ENCODE peak calls at places on chromosome 21, in five cellular contexts. M is fibroblast of lung; V is A549; R is CD8-positive, alpha-beta memory T cell; O is heart left ventricle. L is an unnamed sample.

GRCh38 chr21:18204931-18205330 is 39.7 kb upstream of the CHODL start:
- DNase-seq in M (no peak), O (no peak), V (no peak), R (no peak), L (no peak)

GRCh38 chr21:37525810-37526209 is 159.2 kb downstream of the DYRK1A start:
- DNase-seq in R (no peak), V (no peak), O (no peak), M (no peak), L (no peak)

GRCh38 chr21:14737922-14738321 is 191.8 kb upstream of the SAMSN1 start:
- DNase-seq in V (peak; percentile 1), O (no peak), M (peak; percentile 19), R (peak; percentile 64), L (no peak)

GRCh38 chr21:18249542-18250152 is 5.0 kb downstream of the CHODL start:
- DNase-seq in M (no peak), O (no peak), R (no peak), V (no peak), L (no peak)

GRCh38 chr21:29529139-29529538 is 230.4 kb downstream of the BACH1 start:
- DNase-seq in R (no peak), M (no peak), V (no peak), O (no peak), L (no peak)

GRCh38 chr21:21003701-21004100 is 5.5 kb downstream of the NCAM2 start:
- DNase-seq in R (no peak), O (no peak), V (no peak), M (peak; percentile 60), L (peak; percentile 41)

GRCh38 chr21:29376556-29376955 is 77.8 kb downstream of the BACH1 start:
- DNase-seq in R (peak; percentile 72), V (peak; percentile 8), O (peak; percentile 53), M (peak; percentile 29), L (peak; percentile 50)

GRCh38 chr21:33434770-33435360 is 31.7 kb downstream of the IFNGR2 start:
- DNase-seq in R (no peak), O (no peak), V (peak; percentile 30), M (peak; percentile 96), L (no peak)

GRCh38 chr21:27422435-27422834 is 455.5 kb upstream of the ADAMTS5 start:
- DNase-seq in M (no peak), V (no peak), O (no peak), R (no peak), L (no peak)

GRCh38 chr21:21622460-21623234 is 624.4 kb downstream of the NCAM2 start:
- DNase-seq in R (no peak), V (no peak), M (no peak), O (no peak), L (no peak)

GRCh38 chr21:37119421-37120218 is 46.6 kb downstream of the TTC3 start:
- DNase-seq in M (no peak), O (no peak), R (no peak), V (no peak), L (peak; percentile 33)

GRCh38 chr21:36706951-36707762 is 8.2 kb downstream of the SIM2 start:
- DNase-seq in M (peak; percentile 34), V (no peak), O (no peak), R (no peak), L (no peak)

GRCh38 chr21:31335957-31336738 is 7.9 kb downstream of the TIAM1 start:
- DNase-seq in M (peak; percentile 86), R (no peak), V (peak; percentile 8), O (no peak), L (no peak)

GRCh38 chr21:31337991-31338891 is 5.8 kb downstream of the TIAM1 start:
- DNase-seq in R (no peak), V (no peak), O (no peak), M (no peak), L (no peak)

GRCh38 chr21:31334648-31335121 is 9.4 kb downstream of the TIAM1 start:
- DNase-seq in V (no peak), R (no peak), M (no peak), O (no peak), L (no peak)

GRCh38 chr21:31337086-31337485 is 7.0 kb downstream of the TIAM1 start:
- DNase-seq in O (no peak), M (no peak), V (no peak), R (no peak), L (no peak)

GRCh38 chr21:31336739-31337040 is 7.4 kb downstream of the TIAM1 start:
- DNase-seq in R (no peak), M (no peak), O (no peak), V (no peak), L (no peak)
- H3K27ac ChIP-seq in R (no peak overlapping the region), M (no peak overlapping the region), O (no peak overlapping the region), V (no peak overlapping the region), L (no peak overlapping the region)

GRCh38 chr21:43024737-43025136 is 50.4 kb downstream of the PKNOX1 start:
- DNase-seq in M (no peak), O (no peak), R (no peak), V (no peak), L (no peak)
- H3K27ac ChIP-seq in M (no peak overlapping the region), O (no peak overlapping the region), R (no peak overlapping the region), V (no peak overlapping the region), L (no peak overlapping the region)

GRCh38 chr21:44919111-44919912 is 1.4 kb downstream of the ITGB2 start:
- DNase-seq in O (no peak), M (no peak), R (no peak), V (no peak), L (no peak)

GRCh38 chr21:44918107-44918470 is 2.6 kb downstream of the ITGB2 start:
- DNase-seq in R (no peak), O (no peak), V (no peak), M (no peak), L (no peak)

GRCh38 chr21:44917446-44918106 is 3.1 kb downstream of the ITGB2 start:
- DNase-seq in V (no peak), O (no peak), R (no peak), M (no peak), L (no peak)

GRCh38 chr21:44918581-44919033 is 2.1 kb downstream of the ITGB2 start:
- DNase-seq in M (no peak), V (no peak), R (no peak), O (no peak), L (no peak)

GRCh38 chr21:44916965-44917364 is 3.7 kb downstream of the ITGB2 start:
- DNase-seq in M (no peak), R (no peak), V (no peak), O (no peak), L (no peak)
- H3K27ac ChIP-seq in M (no peak overlapping the region), R (no peak overlapping the region), V (peak overlapping the region; percentile 68), O (no peak overlapping the region), L (no peak overlapping the region)

DNA sequence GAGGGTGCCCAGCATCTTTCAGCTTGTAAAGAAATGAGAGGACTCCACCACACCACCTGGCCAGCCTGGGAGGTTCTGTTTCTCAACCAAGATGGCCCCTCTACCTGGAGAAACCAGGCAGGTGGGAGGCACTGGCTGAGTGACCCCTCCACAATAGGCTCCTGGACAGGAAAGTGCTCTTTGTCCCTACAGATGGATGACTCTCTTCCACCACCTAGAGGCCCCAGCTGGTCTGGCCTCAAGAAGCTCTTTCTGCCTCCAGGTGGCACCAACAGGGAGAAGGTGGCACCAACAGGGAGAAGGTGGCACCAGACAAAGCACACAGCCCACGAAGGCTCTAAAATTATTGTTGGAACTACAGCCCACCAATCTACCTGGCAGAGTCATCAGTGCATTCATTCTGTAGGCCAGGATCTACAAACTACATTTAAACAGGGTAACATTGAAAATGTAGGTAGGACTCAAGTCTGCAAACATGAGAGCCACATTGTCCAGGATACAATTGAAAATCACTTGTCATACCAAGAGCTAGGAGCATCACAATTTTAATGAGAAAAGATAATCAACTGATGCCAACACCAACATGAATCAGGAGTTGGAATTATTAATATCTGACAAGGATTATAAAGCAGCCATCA is 14.4 kb downstream of the TMPRSS3 start:
- DNase-seq in O (no peak), M (peak; percentile 43), R (peak; percentile 75), V (peak; percentile 26), L (peak; percentile 25)
- H3K27ac ChIP-seq in O (no peak overlapping the region), M (no peak overlapping the region), R (no peak overlapping the region), V (no peak overlapping the region), L (no peak overlapping the region)

GRCh38 chr21:39193380-39193779 is 10.1 kb upstream of the PSMG1 start:
- DNase-seq in R (no peak), M (no peak), V (no peak), O (no peak), L (no peak)
- H3K27ac ChIP-seq in R (no peak overlapping the region), M (no peak overlapping the region), V (no peak overlapping the region), O (no peak overlapping the region), L (no peak overlapping the region)

GRCh38 chr21:45358261-45358670 is 46.7 kb upstream of the COL18A1 start:
- DNase-seq in O (peak; percentile 46), V (no peak), R (no peak), M (no peak), L (no peak)
- H3K27ac ChIP-seq in O (peak overlapping the region; percentile 85), V (peak overlapping the region; percentile 98), R (no peak overlapping the region), M (no peak overlapping the region), L (no peak overlapping the region)

GRCh38 chr21:34815831-34816700 is 147.3 kb downstream of the CLIC6 start:
- DNase-seq in O (no peak), M (no peak), V (no peak), R (no peak), L (no peak)
- H3K27ac ChIP-seq in O (no peak overlapping the region), M (peak overlapping the region; percentile 7), V (peak overlapping the region; percentile 95), R (no peak overlapping the region), L (no peak overlapping the region)

GRCh38 chr21:42063206-42063577 is 7.9 kb upstream of the UMODL1 start:
- DNase-seq in O (peak; percentile 58), R (no peak), M (no peak), V (no peak), L (no peak)
- H3K27ac ChIP-seq in O (no peak overlapping the region), R (peak overlapping the region; percentile 63), M (no peak overlapping the region), V (no peak overlapping the region), L (no peak overlapping the region)

GRCh38 chr21:32412998-32413504 is 545 bp downstream of the EVA1C start:
- DNase-seq in V (no peak), R (no peak), O (peak; percentile 72), M (peak; percentile 33), L (no peak)
- H3K27ac ChIP-seq in V (peak overlapping the region; percentile 100), R (peak overlapping the region; percentile 90), O (peak overlapping the region; percentile 100), M (peak overlapping the region; percentile 87), L (no peak overlapping the region)